ENCODE peak calls at places on chromosomes 11 and 22, in four cellular contexts. E, T, U and L are unnamed samples.

GRCh38 chr22:19959043-19959586 is 17.5 kb upstream of the TXNRD2 start:
- DNase-seq in E (peak), U (no peak), T (no peak), L (no peak)

GRCh38 chr22:24178502-24179440 is 2.5 kb upstream of the SUSD2 start:
- DNase-seq in T (no peak), U (no peak), E (no peak), L (no peak)

GRCh38 chr11:34263462-34264186 is 94.2 kb downstream of the ABTB2 start:
- DNase-seq in E (peak), T (no peak), U (peak), L (no peak)

GRCh38 chr22:48758905-48759875 is 1068.5 kb downstream of the BRD1 start:
- DNase-seq in U (no peak), E (no peak), T (peak), L (no peak)

GRCh38 chr11:61045271-61045670 is 57.0 kb upstream of the CD5 start:
- DNase-seq in T (no peak), E (no peak), U (peak), L (no peak)

GRCh38 chr22:44847380-44847779 is 95.0 kb downstream of the ARHGAP8 start:
- DNase-seq in U (no peak), E (no peak), T (no peak), L (no peak)

GRCh38 chr11:66454253-66454652 is 12.5 kb upstream of the PELI3 start:
- DNase-seq in E (no peak), U (peak), T (no peak), L (no peak)

GRCh38 chr22:37483594-37484114 is 2.5 kb downstream of the MFNG start:
- DNase-seq in T (no peak), U (no peak), E (no peak), L (no peak)

GRCh38 chr11:36292311-36292722 is 3.1 kb upstream of the COMMD9 start:
- DNase-seq in T (no peak), E (peak), U (peak), L (no peak)

GRCh38 chr22:49666146-49666809 is 161.4 kb downstream of the BRD1 start:
- DNase-seq in T (no peak), U (no peak), E (no peak), L (no peak)

GRCh38 chr11:91220476-91221202 is 997.8 kb upstream of the CHORDC1 start:
- DNase-seq in T (no peak), E (peak), U (peak), L (no peak)

GRCh38 chr11:114623720-114624119 is 28.1 kb upstream of the NXPE4 start:
- DNase-seq in T (no peak), U (no peak), E (no peak), L (no peak)

GRCh38 chr22:48827228-48827810 is 1000.4 kb downstream of the BRD1 start:
- DNase-seq in T (no peak), U (peak), E (peak), L (no peak)

GRCh38 chr11:30553521-30554110 is 32.5 kb downstream of the MPPED2 start:
- DNase-seq in E (no peak), T (no peak), U (no peak), L (no peak)

GRCh38 chr11:110919241-110919893 is 207.1 kb upstream of the ARHGAP20 start:
- DNase-seq in E (peak), U (no peak), T (no peak), L (no peak)

GRCh38 chr11:131840542-131840941 is 470.1 kb downstream of the NTM start:
- DNase-seq in T (no peak), E (no peak), U (no peak), L (no peak)

GRCh38 chr11:40517122-40517521 is 942.3 kb downstream of the LRRC4C start:
- DNase-seq in E (no peak), U (no peak), T (no peak), L (no peak)

GRCh38 chr11:61334434-61335354 is 1.7 kb downstream of the TKFC start:
- DNase-seq in U (peak), E (no peak), T (no peak), L (no peak)

GRCh38 chr22:22362311-22362710 is 117.7 kb downstream of the VPREB1 start:
- DNase-seq in U (no peak), T (no peak), E (no peak), L (no peak)

GRCh38 chr11:2468363-2469240 is 23.8 kb downstream of the KCNQ1 start:
- DNase-seq in T (no peak), U (no peak), E (no peak), L (no peak)